ENCODE peak calls at places on chromosome 15, in eight cellular contexts. C, P, A, L, Q, Z, U and D are unnamed samples.

GRCh38 chr15:48720646-48721045 is 75.1 kb upstream of the FBN1 start:
- DNase-seq in C (no peak), P (no peak), A (no peak), L (peak), Q (no peak), Z (no peak), U (no peak), D (no peak)

GRCh38 chr15:100972975-100973350 is 53.8 kb downstream of the LRRK1 start:
- DNase-seq in C (no peak), P (no peak), A (no peak), L (no peak), Q (no peak), Z (no peak), U (no peak), D (no peak)

GRCh38 chr15:76139368-76140068 is 79.7 kb downstream of the TMEM266 start:
- DNase-seq in C (peak), P (peak), A (peak), L (peak), Q (peak), Z (peak), U (peak), D (peak)

GRCh38 chr15:78702609-78703332 is 61.8 kb upstream of the CHRNB4 start:
- DNase-seq in C (no peak), P (no peak), A (no peak), L (no peak), Q (no peak), Z (no peak), U (no peak), D (no peak)

GRCh38 chr15:56758770-56759449 is 25.6 kb upstream of the ZNF280D start:
- DNase-seq in C (no peak), P (no peak), A (no peak), L (no peak), Q (no peak), Z (peak), U (no peak), D (no peak)

GRCh38 chr15:90231028-90232017 is 2.4 kb downstream of the CIB1 start:
- DNase-seq in C (peak), P (no peak), A (no peak), L (no peak), Q (peak), Z (no peak), U (peak), D (no peak)

GRCh38 chr15:85897207-85897817 is 102.6 kb upstream of the KLHL25 start:
- DNase-seq in C (no peak), P (no peak), A (no peak), L (no peak), Q (no peak), Z (no peak), U (no peak), D (no peak)

GRCh38 chr15:96335429-96335807 is 4.9 kb downstream of the NR2F2 start:
- DNase-seq in C (no peak), P (no peak), A (no peak), L (no peak), Q (no peak), Z (no peak), U (no peak), D (no peak)

GRCh38 chr15:59208850-59209249 is 2.2 kb downstream of the LDHAL6B start:
- DNase-seq in C (no peak), P (no peak), A (no peak), L (no peak), Q (no peak), Z (no peak), U (no peak), D (no peak)